ENCODE peak calls at places on chromosomes 11 and 22, in six cellular contexts. J, G, M, W, R and D are unnamed samples.

GRCh38 chr11:112525270-112525669 is 264.6 kb upstream of the PLET1 start:
- DNase-seq in J (no peak), G (no peak), M (no peak), W (no peak), R (peak; percentile 11), D (no peak)

GRCh38 chr22:17084554-17085276 is at the start of gene IL17RA:
- DNase-seq in J (peak; percentile 91), G (peak; percentile 80), M (peak; percentile 66), W (peak; percentile 51), R (peak; percentile 87), D (peak; percentile 83)

GRCh38 chr22:36546932-36547331 is 18.0 kb upstream of the EIF3D start:
- DNase-seq in J (no peak), G (no peak), M (peak; percentile 35), W (no peak), R (no peak), D (no peak)

GRCh38 chr22:32721328-32722180 is 80.0 kb upstream of the TIMP3 start:
- DNase-seq in J (no peak), G (no peak), M (no peak), W (no peak), R (no peak), D (no peak)

GRCh38 chr11:41954034-41954433 is 494.6 kb upstream of the LRRC4C start:
- DNase-seq in J (no peak), G (no peak), M (no peak), W (no peak), R (no peak), D (no peak)

GRCh38 chr11:16365456-16366355 is 9.4 kb upstream of the SOX6 start:
- DNase-seq in J (no peak), G (no peak), M (no peak), W (no peak), R (no peak), D (no peak)

GRCh38 chr11:11876458-11876857 is 34.7 kb downstream of the USP47 start:
- DNase-seq in J (no peak), G (no peak), M (peak; percentile 41), W (no peak), R (peak; percentile 10), D (no peak)

GRCh38 chr11:61793084-61793828 is 545 bp downstream of the FEN1 start:
- DNase-seq in J (no peak), G (no peak), M (no peak), W (no peak), R (no peak), D (no peak)

GRCh38 chr11:11952036-11952435 is 56.4 kb downstream of the DKK3 start:
- DNase-seq in J (no peak), G (no peak), M (no peak), W (no peak), R (no peak), D (no peak)

GRCh38 chr11:70032943-70033710 is 45.0 kb upstream of the ANO1 start:
- DNase-seq in J (no peak), G (no peak), M (no peak), W (no peak), R (no peak), D (no peak)

GRCh38 chr22:49413551-49413950 is 414.1 kb downstream of the BRD1 start:
- DNase-seq in J (no peak), G (no peak), M (no peak), W (no peak), R (no peak), D (no peak)

GRCh38 chr11:44199816-44200215 is 104.3 kb downstream of the EXT2 start:
- DNase-seq in J (no peak), G (no peak), M (no peak), W (no peak), R (no peak), D (no peak)

GRCh38 chr22:35903571-35904331 is 124.9 kb downstream of the RBFOX2 start:
- DNase-seq in J (no peak), G (no peak), M (no peak), W (no peak), R (no peak), D (no peak)

GRCh38 chr11:10725114-10725906 is 25.7 kb upstream of the CTR9 start:
- DNase-seq in J (no peak), G (no peak), M (peak; percentile 79), W (no peak), R (no peak), D (no peak)

GRCh38 chr11:8793114-8793777 is 110.7 kb downstream of the RPL27A start:
- DNase-seq in J (no peak), G (no peak), M (no peak), W (no peak), R (no peak), D (no peak)

GRCh38 chr22:43207849-43208702 is 21.1 kb upstream of the TTLL12 start:
- DNase-seq in J (no peak), G (no peak), M (no peak), W (no peak), R (no peak), D (no peak)

GRCh38 chr11:61515686-61516085 is 7.1 kb downstream of the LRRC10B start:
- DNase-seq in J (no peak), G (no peak), M (no peak), W (no peak), R (no peak), D (no peak)

GRCh38 chr11:76385903-76386302 is 4.8 kb downstream of the GVQW3 start:
- DNase-seq in J (no peak), G (no peak), M (no peak), W (no peak), R (no peak), D (no peak)

GRCh38 chr11:3218483-3219280 is at the start of gene MRGPRG:
- DNase-seq in J (no peak), G (peak; percentile 22), M (no peak), W (no peak), R (no peak), D (no peak)

GRCh38 chr11:60870733-60871377 is 3.5 kb downstream of the ZP1 start:
- DNase-seq in J (no peak), G (no peak), M (no peak), W (no peak), R (no peak), D (no peak)

GRCh38 chr11:60978546-60979380 is 7.3 kb downstream of the CD6 start:
- DNase-seq in J (no peak), G (no peak), M (no peak), W (no peak), R (no peak), D (no peak)

GRCh38 chr11:73734996-73735395 is 25.9 kb downstream of the RAB6A start:
- DNase-seq in J (no peak), G (no peak), M (no peak), W (no peak), R (no peak), D (no peak)

GRCh38 chr11:83583953-83584352 is 297.8 kb upstream of the CCDC90B start:
- DNase-seq in J (no peak), G (peak; percentile 12), M (no peak), W (no peak), R (no peak), D (no peak)

GRCh38 chr11:78783301-78783700 is 208.6 kb upstream of the NARS2 start:
- DNase-seq in J (no peak), G (no peak), M (no peak), W (no peak), R (no peak), D (no peak)

GRCh38 chr22:47736166-47737034 is 974.0 kb downstream of the TBC1D22A start:
- DNase-seq in J (no peak), G (no peak), M (no peak), W (no peak), R (no peak), D (no peak)

GRCh38 chr11:75492181-75492820 is 33.4 kb downstream of the GDPD5 start:
- DNase-seq in J (peak; percentile 59), G (peak; percentile 54), M (no peak), W (no peak), R (no peak), D (peak; percentile 36)

GRCh38 chr22:37782340-37783168 is 25.2 kb upstream of the GCAT start:
- DNase-seq in J (no peak), G (no peak), M (peak; percentile 97), W (no peak), R (no peak), D (no peak)

GRCh38 chr11:134638796-134639540 is 226.9 kb upstream of the B3GAT1 start:
- DNase-seq in J (no peak), G (no peak), M (no peak), W (no peak), R (no peak), D (no peak)

GRCh38 chr11:66492161-66492865 is 12.1 kb downstream of the DPP3 start:
- DNase-seq in J (no peak), G (no peak), M (no peak), W (no peak), R (no peak), D (no peak)

GRCh38 chr11:2787816-2788750 is 88.3 kb upstream of the KCNQ1OT1 start:
- DNase-seq in J (peak; percentile 10), G (no peak), M (no peak), W (no peak), R (no peak), D (no peak)

GRCh38 chr11:102527701-102528100 is 2.8 kb downstream of the MMP7 start:
- DNase-seq in J (no peak), G (no peak), M (no peak), W (no peak), R (no peak), D (no peak)

GRCh38 chr11:128226106-128226716 is 361.1 kb downstream of the ETS1 start:
- DNase-seq in J (no peak), G (no peak), M (no peak), W (no peak), R (no peak), D (no peak)

GRCh38 chr11:44564653-44565007 is 833 bp upstream of the CD82 start:
- DNase-seq in J (no peak), G (no peak), M (no peak), W (peak; percentile 83), R (peak; percentile 42), D (no peak)

GRCh38 chr11:80841716-80842115 is 1400.9 kb upstream of the TENM4 start:
- DNase-seq in J (no peak), G (no peak), M (no peak), W (no peak), R (no peak), D (no peak)

GRCh38 chr11:33735426-33736147 is 636 bp downstream of the CD59 start:
- DNase-seq in J (peak; percentile 47), G (peak; percentile 50), M (no peak), W (no peak), R (peak; percentile 8), D (peak; percentile 46)

GRCh38 chr11:78140392-78141077 is 1.1 kb upstream of the ALG8 start:
- DNase-seq in J (no peak), G (no peak), M (no peak), W (no peak), R (no peak), D (no peak)

GRCh38 chr22:48434868-48435250 is 1392.8 kb downstream of the BRD1 start:
- DNase-seq in J (no peak), G (no peak), M (no peak), W (no peak), R (no peak), D (no peak)

GRCh38 chr11:19323502-19323901 is 82.8 kb upstream of the E2F8 start:
- DNase-seq in J (no peak), G (no peak), M (no peak), W (no peak), R (no peak), D (no peak)